ENCODE peak calls at places on chromosomes 3 and 15, in six cellular contexts. One of them, this sample, is unnamed.

GRCh38 chr3:49362579-49362978 is 4.4 kb upstream of the GPX1 start:
- DNase-seq in AML-193: no peak
- DNase-seq in OCI-LY7: no peak
- DNase-seq in HT1080: no peak
- DNase-seq in stimulated activated CD4-positive, alpha-beta T cell treated with anti-CD3 and anti-CD28 coated beads, Interleukin-1b, Interleukin-23, amount 100 ng/mL, for 1 hour: no peak
- DNase-seq in activated naive CD8-positive, alpha-beta T cell treated with anti-CD3 and anti-CD28 coated beads, Interleukin-2, amount 10 ng/mL, durations not matched to agents 7 days and 5 days: no peak
- DNase-seq in this sample: no peak

GRCh38 chr15:39583586-39584265 is 2.8 kb downstream of the THBS1 start:
- DNase-seq in OCI-LY7: no peak
- DNase-seq in AML-193: no peak
- DNase-seq in HT1080: no peak
- DNase-seq in activated naive CD8-positive, alpha-beta T cell treated with anti-CD3 and anti-CD28 coated beads, Interleukin-2, amount 10 ng/mL, durations not matched to agents 7 days and 5 days: no peak
- DNase-seq in stimulated activated CD4-positive, alpha-beta T cell treated with anti-CD3 and anti-CD28 coated beads, Interleukin-1b, Interleukin-23, amount 100 ng/mL, for 1 hour: no peak
- DNase-seq in this sample: no peak

GRCh38 chr15:41933771-41934170 is 38.6 kb downstream of the EHD4 start:
- DNase-seq in HT1080: peak; percentile 81
- DNase-seq in activated naive CD8-positive, alpha-beta T cell treated with anti-CD3 and anti-CD28 coated beads, Interleukin-2, amount 10 ng/mL, durations not matched to agents 7 days and 5 days: no peak
- DNase-seq in AML-193: no peak
- DNase-seq in stimulated activated CD4-positive, alpha-beta T cell treated with anti-CD3 and anti-CD28 coated beads, Interleukin-1b, Interleukin-23, amount 100 ng/mL, for 1 hour: no peak
- DNase-seq in OCI-LY7: no peak
- DNase-seq in this sample: no peak

GRCh38 chr3:113825090-113825489 is 13.5 kb upstream of the GRAMD1C start:
- DNase-seq in activated naive CD8-positive, alpha-beta T cell treated with anti-CD3 and anti-CD28 coated beads, Interleukin-2, amount 10 ng/mL, durations not matched to agents 7 days and 5 days: no peak
- DNase-seq in stimulated activated CD4-positive, alpha-beta T cell treated with anti-CD3 and anti-CD28 coated beads, Interleukin-1b, Interleukin-23, amount 100 ng/mL, for 1 hour: no peak
- DNase-seq in OCI-LY7: peak; percentile 11
- DNase-seq in HT1080: peak; percentile 58
- DNase-seq in AML-193: no peak
- DNase-seq in this sample: no peak

GRCh38 chr3:66997560-66998074 is 490 bp upstream of the KBTBD8 start:
- DNase-seq in OCI-LY7: no peak
- DNase-seq in HT1080: no peak
- DNase-seq in AML-193: no peak
- DNase-seq in stimulated activated CD4-positive, alpha-beta T cell treated with anti-CD3 and anti-CD28 coated beads, Interleukin-1b, Interleukin-23, amount 100 ng/mL, for 1 hour: no peak
- DNase-seq in activated naive CD8-positive, alpha-beta T cell treated with anti-CD3 and anti-CD28 coated beads, Interleukin-2, amount 10 ng/mL, durations not matched to agents 7 days and 5 days: no peak
- DNase-seq in this sample: no peak

GRCh38 chr3:69500604-69501003 is 114.7 kb upstream of the FRMD4B start:
- DNase-seq in activated naive CD8-positive, alpha-beta T cell treated with anti-CD3 and anti-CD28 coated beads, Interleukin-2, amount 10 ng/mL, durations not matched to agents 7 days and 5 days: no peak
- DNase-seq in AML-193: no peak
- DNase-seq in stimulated activated CD4-positive, alpha-beta T cell treated with anti-CD3 and anti-CD28 coated beads, Interleukin-1b, Interleukin-23, amount 100 ng/mL, for 1 hour: no peak
- DNase-seq in OCI-LY7: no peak
- DNase-seq in HT1080: no peak
- DNase-seq in this sample: no peak

GRCh38 chr15:98003528-98003927 is 43.0 kb downstream of the ARRDC4 start:
- DNase-seq in OCI-LY7: no peak
- DNase-seq in HT1080: no peak
- DNase-seq in activated naive CD8-positive, alpha-beta T cell treated with anti-CD3 and anti-CD28 coated beads, Interleukin-2, amount 10 ng/mL, durations not matched to agents 7 days and 5 days: no peak
- DNase-seq in stimulated activated CD4-positive, alpha-beta T cell treated with anti-CD3 and anti-CD28 coated beads, Interleukin-1b, Interleukin-23, amount 100 ng/mL, for 1 hour: no peak
- DNase-seq in AML-193: no peak
- DNase-seq in this sample: no peak

GRCh38 chr3:38585791-38586420 is 63.6 kb downstream of the SCN5A start:
- DNase-seq in stimulated activated CD4-positive, alpha-beta T cell treated with anti-CD3 and anti-CD28 coated beads, Interleukin-1b, Interleukin-23, amount 100 ng/mL, for 1 hour: no peak
- DNase-seq in HT1080: no peak
- DNase-seq in AML-193: no peak
- DNase-seq in OCI-LY7: no peak
- DNase-seq in activated naive CD8-positive, alpha-beta T cell treated with anti-CD3 and anti-CD28 coated beads, Interleukin-2, amount 10 ng/mL, durations not matched to agents 7 days and 5 days: peak; percentile 12
- DNase-seq in this sample: no peak

GRCh38 chr3:172034786-172035685 is 4.3 kb upstream of the FNDC3B start:
- DNase-seq in stimulated activated CD4-positive, alpha-beta T cell treated with anti-CD3 and anti-CD28 coated beads, Interleukin-1b, Interleukin-23, amount 100 ng/mL, for 1 hour: no peak
- DNase-seq in AML-193: peak; percentile 40
- DNase-seq in activated naive CD8-positive, alpha-beta T cell treated with anti-CD3 and anti-CD28 coated beads, Interleukin-2, amount 10 ng/mL, durations not matched to agents 7 days and 5 days: no peak
- DNase-seq in OCI-LY7: peak; percentile 49
- DNase-seq in HT1080: peak; percentile 66
- DNase-seq in this sample: no peak

This sample was measured in activated CD8-positive, alpha-beta memory T cell treated with anti-CD3 and anti-CD28 coated beads for 1 hour.